ENCODE peak calls at places on chromosomes 16 and 17, in nine cellular contexts. T is MV-4-11; O is stimulated activated CD4-positive, alpha-beta T cell treated with anti-CD3 and anti-CD28 coated beads, Interleukin-2, amount 100 ng/mL, for 48 hours; L is T-helper 1 cell; N is NCI-H1436; P is cortex of kidney; K is posterior cingulate gyrus; G is NCI-H1930; Y is fibroblast of mammary gland. S is an unnamed sample.

GRCh38 chr17:15930426-15930825 is 14.5 kb upstream of the ADORA2B start:
- DNase-seq in T (peak), O (no peak), L (no peak), N (no peak), P (no peak), K (no peak), G (no peak), Y (no peak), S (no peak)

GRCh38 chr17:80774146-80774545 is 217.5 kb upstream of the CHMP6 start:
- DNase-seq in T (no peak), O (no peak), L (no peak), N (no peak), P (no peak), K (peak), G (no peak), Y (no peak), S (no peak)

GRCh38 chr17:61400786-61401279 is 1.2 kb downstream of the TBX2 start:
- DNase-seq in T (no peak), O (no peak), L (no peak), N (no peak), P (no peak), K (peak), G (no peak), Y (no peak), S (no peak)

GRCh38 chr16:17544785-17545184 is 74.0 kb upstream of the XYLT1 start:
- DNase-seq in T (no peak), O (peak), L (no peak), N (no peak), P (no peak), K (no peak), G (no peak), Y (no peak), S (no peak)

GRCh38 chr16:57576429-57576870 is 34.0 kb downstream of the ADGRG5 start:
- DNase-seq in T (peak), O (peak), L (peak), N (peak), P (no peak), K (peak), G (peak), Y (peak), S (no peak)

GRCh38 chr17:33973491-33973890 is 281.6 kb upstream of the CCL2 start:
- DNase-seq in T (no peak), O (no peak), L (no peak), N (no peak), P (no peak), K (no peak), G (no peak), Y (no peak), S (no peak)

GRCh38 chr16:47774661-47775060 is 313.5 kb downstream of the PHKB start:
- DNase-seq in T (no peak), O (no peak), L (no peak), N (no peak), P (no peak), K (no peak), G (no peak), Y (peak), S (no peak)

GRCh38 chr16:86823895-86824671 is 245.7 kb downstream of the FOXL1 start:
- DNase-seq in T (no peak), O (no peak), L (no peak), N (no peak), P (no peak), K (no peak), G (no peak), Y (peak), S (no peak)

GRCh38 chr17:79600071-79600470 is 10.8 kb downstream of the RBFOX3 start:
- DNase-seq in T (no peak), O (no peak), L (no peak), N (no peak), P (no peak), K (no peak), G (no peak), Y (no peak), S (no peak)

GRCh38 chr17:29622337-29623282 is at the start of gene CORO6:
- DNase-seq in T (peak), O (no peak), L (peak), N (peak), P (no peak), K (peak), G (no peak), Y (no peak), S (no peak)

GRCh38 chr16:4612977-4613635 is 1.6 kb downstream of the UBALD1 start:
- DNase-seq in T (peak), O (no peak), L (no peak), N (no peak), P (no peak), K (no peak), G (no peak), Y (no peak), S (no peak)

GRCh38 chr16:31427441-31428276 is 501 bp downstream of the COX6A2 start:
- DNase-seq in T (no peak), O (no peak), L (peak), N (no peak), P (no peak), K (peak), G (peak), Y (peak), S (no peak)

GRCh38 chr17:5584971-5585794 is 874 bp upstream of the NLRP1 start:
- DNase-seq in T (no peak), O (no peak), L (no peak), N (no peak), P (no peak), K (peak), G (no peak), Y (peak), S (no peak)

GRCh38 chr16:67676516-67676915 is 9.9 kb downstream of the C16orf86 start:
- DNase-seq in T (no peak), O (no peak), L (no peak), N (no peak), P (no peak), K (peak), G (no peak), Y (no peak), S (no peak)

GRCh38 chr16:51532551-51532950 is 381.5 kb upstream of the SALL1 start:
- DNase-seq in T (no peak), O (no peak), L (no peak), N (no peak), P (no peak), K (no peak), G (no peak), Y (no peak), S (no peak)

GRCh38 chr16:84085774-84086173 is 31.0 kb downstream of the MBTPS1 start:
- DNase-seq in T (peak), O (no peak), L (peak), N (no peak), P (no peak), K (no peak), G (no peak), Y (no peak), S (no peak)

GRCh38 chr17:42526031-42526444 is 10.0 kb upstream of the NAGLU start:
- DNase-seq in T (no peak), O (no peak), L (no peak), N (no peak), P (no peak), K (peak), G (no peak), Y (peak), S (no peak)

GRCh38 chr16:10729104-10729503 is 14.5 kb upstream of the NUBP1 start:
- DNase-seq in T (no peak), O (no peak), L (no peak), N (no peak), P (no peak), K (no peak), G (no peak), Y (no peak), S (no peak)

GRCh38 chr17:78716814-78717393 is 65.2 kb downstream of the CYTH1 start:
- DNase-seq in T (no peak), O (no peak), L (no peak), N (peak), P (no peak), K (peak), G (no peak), Y (peak), S (no peak)

GRCh38 chr16:10644092-10644491 is 50.6 kb downstream of the TEKT5 start:
- DNase-seq in T (no peak), O (no peak), L (no peak), N (no peak), P (no peak), K (no peak), G (no peak), Y (no peak), S (no peak)

GRCh38 chr16:86725401-86725800 is 147.1 kb downstream of the FOXL1 start:
- DNase-seq in T (no peak), O (no peak), L (no peak), N (no peak), P (no peak), K (no peak), G (no peak), Y (peak), S (no peak)

GRCh38 chr16:67539691-67540635 is 11.3 kb downstream of the RIPOR1 start:
- DNase-seq in T (no peak), O (no peak), L (no peak), N (no peak), P (no peak), K (peak), G (no peak), Y (no peak), S (no peak)

GRCh38 chr17:77253611-77254051 is 112.9 kb downstream of the SEC14L1 start:
- DNase-seq in T (no peak), O (no peak), L (no peak), N (no peak), P (no peak), K (no peak), G (no peak), Y (peak), S (no peak)

GRCh38 chr16:56604966-56605365 is 3.4 kb upstream of the MT2A start:
- DNase-seq in T (no peak), O (no peak), L (no peak), N (no peak), P (no peak), K (no peak), G (no peak), Y (no peak), S (no peak)

GRCh38 chr16:70345840-70346239 is 863 bp upstream of the DDX19A start:
- DNase-seq in T (no peak), O (no peak), L (no peak), N (no peak), P (no peak), K (peak), G (no peak), Y (no peak), S (no peak)

GRCh38 chr16:56916571-56917403 is 15.2 kb upstream of the HERPUD1 start:
- DNase-seq in T (peak), O (no peak), L (peak), N (no peak), P (no peak), K (peak), G (no peak), Y (no peak), S (no peak)

GRCh38 chr16:47387026-47387734 is 73.7 kb downstream of the ITFG1 start:
- DNase-seq in T (no peak), O (no peak), L (no peak), N (no peak), P (no peak), K (no peak), G (no peak), Y (no peak), S (no peak)

GRCh38 chr16:29231231-29231630 is 175.3 kb downstream of the NPIPB11 start:
- DNase-seq in T (no peak), O (no peak), L (no peak), N (no peak), P (no peak), K (no peak), G (no peak), Y (peak), S (no peak)

GRCh38 chr17:76855105-76855504 is 13.1 kb upstream of the MGAT5B start:
- DNase-seq in T (no peak), O (no peak), L (no peak), N (no peak), P (no peak), K (no peak), G (no peak), Y (no peak), S (no peak)

GRCh38 chr16:87733190-87733589 is 32.6 kb downstream of the KLHDC4 start:
- DNase-seq in T (no peak), O (no peak), L (no peak), N (peak), P (no peak), K (no peak), G (no peak), Y (no peak), S (no peak)

GRCh38 chr17:75523647-75524046 is 1.9 kb upstream of the LLGL2 start:
- DNase-seq in T (no peak), O (no peak), L (no peak), N (no peak), P (no peak), K (no peak), G (no peak), Y (no peak), S (no peak)

GRCh38 chr17:16623282-16623681 is 30.4 kb downstream of the ZNF624 start:
- DNase-seq in T (no peak), O (no peak), L (no peak), N (no peak), P (no peak), K (no peak), G (no peak), Y (no peak), S (no peak)

GRCh38 chr17:63966646-63967265 is 6.0 kb downstream of the SCN4A start:
- DNase-seq in T (no peak), O (no peak), L (peak), N (no peak), P (no peak), K (no peak), G (no peak), Y (no peak), S (no peak)

GRCh38 chr17:43568506-43569082 is 22.5 kb upstream of the ETV4 start:
- DNase-seq in T (no peak), O (no peak), L (no peak), N (no peak), P (no peak), K (no peak), G (no peak), Y (no peak), S (no peak)

GRCh38 chr16:79519448-79519847 is 81.1 kb downstream of the MAF start:
- DNase-seq in T (peak), O (no peak), L (peak), N (no peak), P (no peak), K (peak), G (no peak), Y (no peak), S (no peak)

GRCh38 chr16:27579086-27579980 is 29.4 kb downstream of the KATNIP start:
- DNase-seq in T (no peak), O (no peak), L (no peak), N (no peak), P (no peak), K (no peak), G (no peak), Y (peak), S (no peak)

GRCh38 chr17:42675984-42676423 is 790 bp downstream of the PLEKHH3 start:
- DNase-seq in T (no peak), O (no peak), L (no peak), N (no peak), P (no peak), K (peak), G (no peak), Y (peak), S (no peak)

GRCh38 chr16:80034948-80035700 is 434.6 kb upstream of the MAF start:
- DNase-seq in T (no peak), O (no peak), L (no peak), N (no peak), P (no peak), K (no peak), G (no peak), Y (no peak), S (no peak)